ENCODE peak calls at places on chromosomes 5 and 9, in ten cellular contexts. A is T-helper 2 cell; U is activated T-cell treated with anti-CD3 and anti-CD28 coated beads for 24 hours; H is heart left ventricle; B is neural crest cell; O is nucleus accumbens; W is NCI-H1048; Q is Calu3; T is stimulated activated naive CD8-positive, alpha-beta T cell treated with anti-CD3 and anti-CD28 coated beads, Interleukin-15, amount 100 ng/mL, for 72 hours; Y is NCI-H146. L is an unnamed sample.

GRCh38 chr9:136700959-136701664 is 11.3 kb upstream of the DIPK1B start:
- DNase-seq in A (peak), U (peak), H (no peak), B (no peak), O (no peak), W (no peak), Q (no peak), T (peak), Y (no peak), L (no peak)

GRCh38 chr5:35540002-35540401 is 77.7 kb upstream of the SPEF2 start:
- DNase-seq in A (no peak), U (no peak), H (no peak), B (no peak), O (no peak), W (no peak), Q (no peak), T (no peak), Y (no peak), L (no peak)

GRCh38 chr5:154058055-154059038 is 19.6 kb downstream of the MFAP3 start:
- DNase-seq in A (no peak), U (no peak), H (no peak), B (no peak), O (no peak), W (peak), Q (peak), T (no peak), Y (peak), L (peak)

GRCh38 chr9:123996731-123997421 is 14.7 kb upstream of the LHX2 start:
- DNase-seq in A (no peak), U (peak), H (no peak), B (no peak), O (no peak), W (no peak), Q (no peak), T (peak), Y (no peak), L (no peak)

GRCh38 chr9:34689512-34689911 is 1.6 kb downstream of the CCL19 start:
- DNase-seq in A (no peak), U (no peak), H (no peak), B (no peak), O (no peak), W (no peak), Q (no peak), T (no peak), Y (peak), L (no peak)

GRCh38 chr9:89177021-89177400 is 1.6 kb downstream of the SHC3 start:
- DNase-seq in A (no peak), U (no peak), H (no peak), B (no peak), O (no peak), W (no peak), Q (no peak), T (no peak), Y (no peak), L (no peak)

GRCh38 chr5:144307726-144308125 is 137.1 kb downstream of the KCTD16 start:
- DNase-seq in A (no peak), U (no peak), H (no peak), B (no peak), O (no peak), W (no peak), Q (no peak), T (no peak), Y (peak), L (no peak)

GRCh38 chr9:5384436-5384835 is 44.8 kb upstream of the RLN1 start:
- DNase-seq in A (no peak), U (no peak), H (no peak), B (no peak), O (no peak), W (no peak), Q (no peak), T (no peak), Y (no peak), L (no peak)

GRCh38 chr5:26003966-26004365 is 1034.4 kb downstream of the CDH9 start:
- DNase-seq in A (no peak), U (no peak), H (no peak), B (no peak), O (no peak), W (no peak), Q (no peak), T (no peak), Y (no peak), L (no peak)

GRCh38 chr9:127033784-127034183 is 88.7 kb downstream of the ANGPTL2 start:
- DNase-seq in A (no peak), U (no peak), H (no peak), B (no peak), O (no peak), W (no peak), Q (no peak), T (no peak), Y (no peak), L (no peak)

GRCh38 chr9:120875954-120876841 is 790 bp downstream of the PHF19 start:
- DNase-seq in A (peak), U (peak), H (peak), B (peak), O (peak), W (peak), Q (peak), T (peak), Y (peak), L (peak)

GRCh38 chr9:19231126-19232035 is 888 bp downstream of the DENND4C start:
- DNase-seq in A (no peak), U (peak), H (no peak), B (no peak), O (no peak), W (no peak), Q (peak), T (no peak), Y (peak), L (peak)

GRCh38 chr9:120921751-120922181 is 4.8 kb downstream of the TRAF1 start:
- DNase-seq in A (no peak), U (no peak), H (no peak), B (no peak), O (no peak), W (no peak), Q (no peak), T (no peak), Y (no peak), L (no peak)

GRCh38 chr9:34988218-34989055 is 1.1 kb upstream of the DNAJB5 start:
- DNase-seq in A (no peak), U (no peak), H (peak), B (no peak), O (peak), W (no peak), Q (no peak), T (peak), Y (no peak), L (peak)

GRCh38 chr9:134800791-134801339 is 79.7 kb upstream of the FCN2 start:
- DNase-seq in A (no peak), U (no peak), H (peak), B (no peak), O (no peak), W (no peak), Q (no peak), T (no peak), Y (no peak), L (no peak)

GRCh38 chr9:26744362-26744965 is 148.1 kb downstream of the CAAP1 start:
- DNase-seq in A (no peak), U (no peak), H (no peak), B (no peak), O (no peak), W (no peak), Q (peak), T (no peak), Y (peak), L (no peak)

GRCh38 chr5:169545762-169546161 is 37.8 kb upstream of the SPDL1 start:
- DNase-seq in A (no peak), U (peak), H (no peak), B (no peak), O (no peak), W (no peak), Q (no peak), T (peak), Y (no peak), L (no peak)

GRCh38 chr5:96026334-96027065 is 64.8 kb upstream of the ELL2 start:
- DNase-seq in A (no peak), U (no peak), H (no peak), B (no peak), O (no peak), W (no peak), Q (peak), T (no peak), Y (no peak), L (no peak)

GRCh38 chr9:32344551-32345182 is 39.8 kb upstream of the ACO1 start:
- DNase-seq in A (no peak), U (no peak), H (no peak), B (no peak), O (no peak), W (no peak), Q (no peak), T (no peak), Y (peak), L (no peak)

GRCh38 chr9:115328228-115328627 is 210.3 kb upstream of the TNC start:
- DNase-seq in A (no peak), U (no peak), H (peak), B (no peak), O (no peak), W (no peak), Q (no peak), T (no peak), Y (no peak), L (no peak)

GRCh38 chr5:172853355-172853975 is 19.4 kb downstream of the ERGIC1 start:
- DNase-seq in A (no peak), U (no peak), H (no peak), B (no peak), O (no peak), W (no peak), Q (no peak), T (no peak), Y (no peak), L (no peak)

GRCh38 chr5:118578093-118578492 is 410.3 kb downstream of the DTWD2 start:
- DNase-seq in A (no peak), U (no peak), H (no peak), B (no peak), O (no peak), W (no peak), Q (no peak), T (no peak), Y (no peak), L (no peak)

GRCh38 chr9:3059781-3060468 is 216.0 kb upstream of the PUM3 start:
- DNase-seq in A (no peak), U (no peak), H (no peak), B (no peak), O (no peak), W (no peak), Q (no peak), T (no peak), Y (no peak), L (no peak)

GRCh38 chr9:31700252-31701045 is 684.0 kb upstream of the ACO1 start:
- DNase-seq in A (no peak), U (no peak), H (no peak), B (no peak), O (no peak), W (no peak), Q (no peak), T (no peak), Y (peak), L (no peak)

GRCh38 chr9:16360247-16360646 is 510.2 kb downstream of the BNC2 start:
- DNase-seq in A (no peak), U (no peak), H (no peak), B (no peak), O (no peak), W (no peak), Q (no peak), T (no peak), Y (no peak), L (no peak)

GRCh38 chr9:111872886-111873285 is 23.7 kb upstream of the UGCG start:
- DNase-seq in A (no peak), U (no peak), H (no peak), B (no peak), O (no peak), W (no peak), Q (no peak), T (no peak), Y (no peak), L (no peak)

GRCh38 chr9:128253140-128253990 is 22.4 kb downstream of the GOLGA2 start:
- DNase-seq in A (no peak), U (no peak), H (no peak), B (no peak), O (no peak), W (no peak), Q (no peak), T (no peak), Y (no peak), L (no peak)

GRCh38 chr5:16668194-16668593 is 51.4 kb upstream of the RETREG1 start:
- DNase-seq in A (no peak), U (no peak), H (no peak), B (no peak), O (no peak), W (no peak), Q (no peak), T (no peak), Y (no peak), L (no peak)

GRCh38 chr5:94010814-94011213 is 269.4 kb upstream of the POU5F2 start:
- DNase-seq in A (no peak), U (no peak), H (no peak), B (no peak), O (no peak), W (no peak), Q (no peak), T (no peak), Y (no peak), L (no peak)

GRCh38 chr5:97838214-97838613 is 655.2 kb upstream of the RIOK2 start:
- DNase-seq in A (no peak), U (no peak), H (no peak), B (no peak), O (no peak), W (no peak), Q (no peak), T (no peak), Y (no peak), L (no peak)

GRCh38 chr9:133800266-133800665 is 62.1 kb upstream of the SARDH start:
- DNase-seq in A (no peak), U (no peak), H (no peak), B (no peak), O (no peak), W (no peak), Q (no peak), T (no peak), Y (no peak), L (no peak)

GRCh38 chr5:168947212-168947868 is 353.6 kb downstream of the SLIT3 start:
- DNase-seq in A (peak), U (peak), H (peak), B (peak), O (no peak), W (no peak), Q (peak), T (peak), Y (no peak), L (peak)

L was measured in NCI-H526.